ENCODE peak calls at places on chromosomes 6 and 20, in four cellular contexts. E, I, F and K are unnamed samples.

GRCh38 chr6:16472349-16473069 is 234.1 kb downstream of the GMPR start:
- DNase-seq in I (no peak), F (no peak), E (no peak), K (peak; percentile 46)

GRCh38 chr6:118735320-118735719 is 83.9 kb upstream of the CEP85L start:
- DNase-seq in F (peak; percentile 83), I (no peak), E (no peak), K (peak; percentile 30)

GRCh38 chr6:41371992-41372525 is 36.7 kb downstream of the NCR2 start:
- DNase-seq in F (peak; percentile 70), E (peak; percentile 46), I (no peak), K (no peak)

GRCh38 chr20:664576-664975 is 11.0 kb downstream of the SCRT2 start:
- DNase-seq in I (no peak), F (no peak), E (no peak), K (no peak)

GRCh38 chr20:63518946-63519764 is 1.4 kb upstream of the PPDPF start:
- DNase-seq in E (no peak), I (no peak), F (no peak), K (no peak)

GRCh38 chr6:21601341-21601740 is 7.8 kb downstream of the SOX4 start:
- DNase-seq in F (peak; percentile 23), E (no peak), I (no peak), K (no peak)

GRCh38 chr20:58498445-58499068 is 16.6 kb downstream of the APCDD1L start:
- DNase-seq in I (no peak), E (peak; percentile 31), F (no peak), K (no peak)

GRCh38 chr6:116579143-116579542 is 7.8 kb downstream of the RWDD1 start:
- DNase-seq in E (no peak), F (no peak), I (no peak), K (no peak)

GRCh38 chr20:24102749-24103148 is 114.2 kb upstream of the GGTLC1 start:
- DNase-seq in E (no peak), I (no peak), F (no peak), K (no peak)

GRCh38 chr6:108163267-108163643 is 2.6 kb upstream of the NR2E1 start:
- DNase-seq in E (no peak), F (peak; percentile 77), I (peak; percentile 12), K (no peak)

GRCh38 chr6:26175428-26176181 is 88.4 kb downstream of the HFE start:
- DNase-seq in I (no peak), E (no peak), F (peak; percentile 83), K (peak; percentile 80)

GRCh38 chr6:4676016-4676415 is 100.2 kb upstream of the CDYL start:
- DNase-seq in I (no peak), E (no peak), F (no peak), K (no peak)

GRCh38 chr6:27544612-27545260 is 71.8 kb upstream of the ZNF184 start:
- DNase-seq in F (peak; percentile 62), E (no peak), I (no peak), K (no peak)

GRCh38 chr6:135185483-135185882 is 4.4 kb downstream of the MYB start:
- DNase-seq in I (no peak), E (no peak), F (no peak), K (no peak)

GRCh38 chr20:48538856-48539255 is 288.9 kb downstream of the PREX1 start:
- DNase-seq in F (peak; percentile 19), I (no peak), E (no peak), K (no peak)

GRCh38 chr6:156347251-156348049 is 429.7 kb upstream of the ARID1B start:
- DNase-seq in F (no peak), I (no peak), E (no peak), K (no peak)

GRCh38 chr6:14231071-14231483 is 113.5 kb downstream of the CD83 start:
- DNase-seq in I (no peak), F (no peak), E (no peak), K (no peak)
- TF ChIP-seq CTCF in I (no peak), F (no peak), E (no peak), K (no peak)

GRCh38 chr6:167574431-167575097 is 249.7 kb downstream of the TTLL2 start:
- DNase-seq in I (no peak), E (no peak), F (no peak), K (no peak)
- H3K4me3 ChIP-seq in I (no peak overlapping the region), E (no peak overlapping the region), F (no peak overlapping the region), K (no peak overlapping the region)

GRCh38 chr6:105398859-105399258 is 4.0 kb downstream of the PREP start:
- DNase-seq in E (no peak), I (no peak), F (no peak), K (no peak)
- TF ChIP-seq CTCF in E (no peak), I (no peak), F (no peak), K (no peak)

GRCh38 chr20:35621560-35621946 is 5.9 kb downstream of the SPAG4 start:
- DNase-seq in I (no peak), F (peak; percentile 67), E (no peak), K (no peak)
- H3K4me3 ChIP-seq in I (no peak overlapping the region), F (no peak overlapping the region), E (no peak overlapping the region), K (no peak overlapping the region)

DNA sequence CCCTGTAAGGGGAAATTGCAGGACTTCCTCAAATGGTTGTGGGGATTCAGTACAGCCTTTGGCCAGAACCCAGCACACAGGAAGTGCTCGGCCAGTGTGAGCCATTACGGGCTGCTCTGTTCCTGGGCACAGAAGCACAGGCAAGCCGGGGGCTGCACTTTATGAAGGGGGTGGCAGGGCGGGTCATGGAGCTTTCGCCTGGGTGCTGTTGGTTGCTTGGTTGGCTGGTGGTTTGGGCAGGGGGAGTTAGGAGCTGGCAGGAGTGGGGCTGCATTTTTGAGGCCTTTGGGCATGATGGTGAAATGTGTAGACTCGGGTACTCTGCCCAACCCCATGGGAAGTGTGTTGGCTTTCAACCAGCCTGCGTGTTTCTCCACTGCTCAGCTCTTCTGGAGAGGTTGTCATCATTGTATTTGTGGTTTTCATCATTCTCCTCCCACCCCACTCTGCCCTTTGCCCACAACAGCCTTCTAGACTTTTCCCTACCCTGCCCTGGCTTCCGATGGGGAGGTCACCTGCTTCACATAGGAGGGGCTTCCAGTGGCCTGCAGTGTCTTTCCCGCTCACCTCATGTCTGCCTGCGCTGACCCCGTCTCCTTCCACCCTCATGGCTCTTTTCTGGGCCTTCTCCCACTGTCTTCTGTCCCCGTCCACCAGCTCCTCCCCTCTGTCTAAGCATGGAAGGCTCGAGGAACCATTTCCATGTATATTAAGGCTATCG is 16.1 kb upstream of the RBM38 start:
- DNase-seq in E (no peak), I (no peak), F (no peak), K (no peak)
- TF ChIP-seq CTCF in E (no peak), I (no peak), F (no peak), K (no peak)

DNA sequence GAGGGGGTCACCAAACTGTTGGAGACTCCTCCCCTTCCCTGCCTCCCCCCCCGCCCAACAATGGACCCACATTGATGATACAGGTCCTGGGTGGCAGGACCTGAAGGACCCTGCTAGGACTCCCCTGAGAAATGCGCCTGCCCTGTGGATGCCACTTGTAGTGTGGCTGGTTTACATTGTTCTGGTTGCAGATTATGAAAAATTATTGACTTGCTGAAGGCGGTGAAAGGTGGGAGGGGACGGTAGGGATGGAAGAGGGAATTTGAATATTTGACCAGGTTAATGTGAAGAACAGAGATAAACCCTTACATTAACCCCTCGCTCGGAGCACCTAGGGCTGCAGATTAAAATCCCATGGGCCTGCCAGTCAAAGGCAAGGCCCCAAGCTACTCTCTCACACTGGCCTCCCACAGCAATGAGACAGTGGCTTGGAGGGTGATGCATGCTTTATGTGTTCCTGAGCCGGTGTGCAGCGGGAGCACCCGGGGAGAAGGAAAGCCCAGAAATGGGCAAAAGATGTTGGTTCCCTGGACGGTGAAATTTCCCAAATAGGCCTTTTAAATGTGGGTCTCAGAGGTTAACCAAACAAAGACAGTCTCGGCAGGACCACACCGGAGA is 2.4 kb downstream of the FOXF2 start:
- DNase-seq in E (no peak), F (no peak), I (no peak), K (no peak)
- H3K4me3 ChIP-seq in E (peak overlapping the region; percentile 56), F (no peak overlapping the region), I (no peak overlapping the region), K (peak overlapping the region; percentile 55)

DNA sequence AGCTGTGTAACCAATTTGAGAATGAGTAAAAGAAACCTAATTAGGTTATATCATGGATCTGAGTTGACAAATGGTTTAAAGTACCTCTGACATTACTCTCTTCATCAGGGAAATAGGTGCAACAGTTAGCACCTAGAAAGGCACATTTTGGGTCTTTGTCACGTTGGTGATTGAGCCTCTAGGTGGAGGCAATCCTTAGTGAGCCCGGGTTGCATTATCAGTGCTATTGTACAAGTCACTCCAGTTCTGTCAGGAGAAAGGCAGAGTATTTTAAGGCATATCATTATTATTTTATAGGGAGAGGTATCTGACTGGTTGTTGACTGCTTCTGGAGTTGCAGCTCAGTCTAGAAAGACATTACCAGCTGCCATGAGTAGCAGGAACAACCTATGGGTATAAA is 54.9 kb downstream of the TRIM27 start:
- DNase-seq in E (no peak), I (no peak), F (no peak), K (no peak)
- TF ChIP-seq CTCF in E (no peak), I (no peak), F (peak; percentile 21), K (no peak)